ENCODE peak calls at places on chromosomes 3 and 15, in seven cellular contexts. One of them, this sample, is unnamed.

GRCh38 chr3:149806171-149806778 is 6.7 kb upstream of the RNF13 start:
- DNase-seq in neural progenitor cell: no peak
- DNase-seq in body of pancreas: no peak
- DNase-seq in HL-60: no peak
- DNase-seq in AG04449: no peak
- DNase-seq in fibroblast of mammary gland: no peak
- DNase-seq in kidney epithelial cell: no peak
- DNase-seq in this sample: no peak

GRCh38 chr3:151909720-151910405 is 36.4 kb downstream of the SUCNR1 start:
- DNase-seq in neural progenitor cell: no peak
- DNase-seq in body of pancreas: no peak
- DNase-seq in HL-60: no peak
- DNase-seq in AG04449: no peak
- DNase-seq in fibroblast of mammary gland: no peak
- DNase-seq in kidney epithelial cell: no peak
- DNase-seq in this sample: no peak

GRCh38 chr15:77032647-77033416 is 37.9 kb downstream of the PSTPIP1 start:
- DNase-seq in neural progenitor cell: no peak
- DNase-seq in body of pancreas: no peak
- DNase-seq in HL-60: no peak
- DNase-seq in AG04449: no peak
- DNase-seq in fibroblast of mammary gland: no peak
- DNase-seq in kidney epithelial cell: no peak
- DNase-seq in this sample: no peak

GRCh38 chr3:45223889-45224730 is 2.0 kb downstream of the TMEM158 start:
- DNase-seq in neural progenitor cell: no peak
- DNase-seq in body of pancreas: no peak
- DNase-seq in HL-60: no peak
- DNase-seq in AG04449: no peak
- DNase-seq in fibroblast of mammary gland: peak
- DNase-seq in kidney epithelial cell: no peak
- DNase-seq in this sample: no peak

GRCh38 chr3:129123314-129124060 is 1.9 kb upstream of the RAB43 start:
- DNase-seq in neural progenitor cell: no peak
- DNase-seq in body of pancreas: peak
- DNase-seq in HL-60: peak
- DNase-seq in AG04449: peak
- DNase-seq in fibroblast of mammary gland: peak
- DNase-seq in kidney epithelial cell: no peak
- DNase-seq in this sample: peak

GRCh38 chr3:132380979-132381944 is 36.0 kb upstream of the DNAJC13 start:
- DNase-seq in neural progenitor cell: peak
- DNase-seq in body of pancreas: no peak
- DNase-seq in HL-60: no peak
- DNase-seq in AG04449: no peak
- DNase-seq in fibroblast of mammary gland: peak
- DNase-seq in kidney epithelial cell: no peak
- DNase-seq in this sample: peak

GRCh38 chr3:77348244-77348855 is 308.5 kb downstream of the ROBO2 start:
- DNase-seq in neural progenitor cell: peak
- DNase-seq in body of pancreas: no peak
- DNase-seq in HL-60: peak
- DNase-seq in AG04449: no peak
- DNase-seq in fibroblast of mammary gland: peak
- DNase-seq in kidney epithelial cell: no peak
- DNase-seq in this sample: peak

GRCh38 chr3:42755681-42756578 is 17.1 kb downstream of the CCDC13 start:
- DNase-seq in neural progenitor cell: peak
- DNase-seq in body of pancreas: no peak
- DNase-seq in HL-60: peak
- DNase-seq in AG04449: no peak
- DNase-seq in fibroblast of mammary gland: peak
- DNase-seq in kidney epithelial cell: no peak
- DNase-seq in this sample: peak

GRCh38 chr3:197549261-197549885 is 6.4 kb downstream of the BDH1 start:
- DNase-seq in neural progenitor cell: no peak
- DNase-seq in body of pancreas: no peak
- DNase-seq in HL-60: no peak
- DNase-seq in AG04449: no peak
- DNase-seq in fibroblast of mammary gland: no peak
- DNase-seq in kidney epithelial cell: no peak
- DNase-seq in this sample: no peak

GRCh38 chr3:154783053-154784037 is 296.8 kb upstream of the MME start:
- DNase-seq in neural progenitor cell: no peak
- DNase-seq in body of pancreas: no peak
- DNase-seq in HL-60: peak
- DNase-seq in AG04449: no peak
- DNase-seq in fibroblast of mammary gland: no peak
- DNase-seq in kidney epithelial cell: no peak
- DNase-seq in this sample: no peak

GRCh38 chr15:82533801-82534200 is 6.5 kb downstream of the RPS17 start:
- DNase-seq in neural progenitor cell: no peak
- DNase-seq in body of pancreas: no peak
- DNase-seq in HL-60: no peak
- DNase-seq in AG04449: no peak
- DNase-seq in fibroblast of mammary gland: no peak
- DNase-seq in kidney epithelial cell: no peak
- DNase-seq in this sample: no peak

GRCh38 chr15:87609909-87610308 is 646.6 kb downstream of the NTRK3 start:
- DNase-seq in neural progenitor cell: no peak
- DNase-seq in body of pancreas: no peak
- DNase-seq in HL-60: no peak
- DNase-seq in AG04449: no peak
- DNase-seq in fibroblast of mammary gland: no peak
- DNase-seq in kidney epithelial cell: no peak
- DNase-seq in this sample: no peak

GRCh38 chr3:10505791-10506585 is 602 bp upstream of the ATP2B2 start:
- DNase-seq in neural progenitor cell: no peak
- DNase-seq in body of pancreas: no peak
- DNase-seq in HL-60: no peak
- DNase-seq in AG04449: no peak
- DNase-seq in fibroblast of mammary gland: no peak
- DNase-seq in kidney epithelial cell: no peak
- DNase-seq in this sample: no peak

GRCh38 chr15:73515520-73515919 is 72.6 kb downstream of the REC114 start:
- DNase-seq in neural progenitor cell: no peak
- DNase-seq in body of pancreas: no peak
- DNase-seq in HL-60: no peak
- DNase-seq in AG04449: no peak
- DNase-seq in fibroblast of mammary gland: no peak
- DNase-seq in kidney epithelial cell: no peak
- DNase-seq in this sample: no peak

GRCh38 chr15:84605225-84605882 is 4.5 kb downstream of the ZSCAN2 start:
- DNase-seq in neural progenitor cell: no peak
- DNase-seq in body of pancreas: no peak
- DNase-seq in HL-60: no peak
- DNase-seq in AG04449: no peak
- DNase-seq in fibroblast of mammary gland: peak
- DNase-seq in kidney epithelial cell: no peak
- DNase-seq in this sample: no peak

GRCh38 chr3:84904819-84905555 is 53.8 kb upstream of the CADM2 start:
- DNase-seq in neural progenitor cell: peak
- DNase-seq in body of pancreas: no peak
- DNase-seq in HL-60: no peak
- DNase-seq in AG04449: no peak
- DNase-seq in fibroblast of mammary gland: no peak
- DNase-seq in kidney epithelial cell: no peak
- DNase-seq in this sample: no peak

GRCh38 chr3:33884204-33884561 is 85.8 kb downstream of the PDCD6IP start:
- DNase-seq in neural progenitor cell: peak
- DNase-seq in body of pancreas: no peak
- DNase-seq in HL-60: no peak
- DNase-seq in AG04449: no peak
- DNase-seq in fibroblast of mammary gland: peak
- DNase-seq in kidney epithelial cell: peak
- DNase-seq in this sample: peak

GRCh38 chr3:39180183-39180545 is 12.2 kb downstream of the XIRP1 start:
- DNase-seq in neural progenitor cell: no peak
- DNase-seq in body of pancreas: no peak
- DNase-seq in HL-60: no peak
- DNase-seq in AG04449: no peak
- DNase-seq in fibroblast of mammary gland: no peak
- DNase-seq in kidney epithelial cell: no peak
- DNase-seq in this sample: no peak

GRCh38 chr3:57000012-57000411 is 60.5 kb upstream of the SPATA12 start:
- DNase-seq in neural progenitor cell: no peak
- DNase-seq in body of pancreas: no peak
- DNase-seq in HL-60: no peak
- DNase-seq in AG04449: no peak
- DNase-seq in fibroblast of mammary gland: no peak
- DNase-seq in kidney epithelial cell: no peak
- DNase-seq in this sample: no peak

GRCh38 chr3:9400626-9401025 is 3.2 kb downstream of the SETD5 start:
- DNase-seq in neural progenitor cell: peak
- DNase-seq in body of pancreas: no peak
- DNase-seq in HL-60: no peak
- DNase-seq in AG04449: no peak
- DNase-seq in fibroblast of mammary gland: no peak
- DNase-seq in kidney epithelial cell: no peak
- DNase-seq in this sample: no peak

GRCh38 chr3:9402410-9403228 is 5.2 kb downstream of the SETD5 start:
- DNase-seq in neural progenitor cell: peak
- DNase-seq in body of pancreas: peak
- DNase-seq in HL-60: no peak
- DNase-seq in AG04449: no peak
- DNase-seq in fibroblast of mammary gland: peak
- DNase-seq in kidney epithelial cell: no peak
- DNase-seq in this sample: peak

GRCh38 chr3:9403463-9403862 is 6.0 kb downstream of the SETD5 start:
- DNase-seq in neural progenitor cell: no peak
- DNase-seq in body of pancreas: no peak
- DNase-seq in HL-60: no peak
- DNase-seq in AG04449: no peak
- DNase-seq in fibroblast of mammary gland: no peak
- DNase-seq in kidney epithelial cell: no peak
- DNase-seq in this sample: no peak

GRCh38 chr3:9399746-9400145 is 2.3 kb downstream of the SETD5 start:
- DNase-seq in neural progenitor cell: peak
- DNase-seq in body of pancreas: peak
- DNase-seq in HL-60: peak
- DNase-seq in AG04449: peak
- DNase-seq in fibroblast of mammary gland: peak
- DNase-seq in kidney epithelial cell: peak
- DNase-seq in this sample: peak

DNA sequence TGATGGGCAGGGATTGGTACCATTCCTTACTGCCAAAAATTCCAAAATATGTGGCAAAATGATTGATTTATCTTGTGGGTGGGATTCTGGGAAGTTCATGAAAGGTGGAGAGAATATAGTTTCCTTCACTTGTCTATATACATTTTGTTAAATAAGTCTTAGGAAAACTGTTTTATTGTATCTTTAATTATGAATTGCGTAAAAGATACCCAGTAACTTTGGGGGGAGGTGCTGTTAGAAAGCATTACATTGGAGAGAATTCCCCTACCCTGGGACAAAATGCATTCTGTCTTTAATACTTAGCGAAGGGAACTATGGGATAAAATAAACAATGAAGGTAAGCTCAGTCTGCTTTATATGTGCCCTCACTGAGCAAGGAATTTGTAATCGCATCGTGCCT is 4.6 kb downstream of the SETD5 start:
- DNase-seq in neural progenitor cell: peak
- DNase-seq in body of pancreas: no peak
- DNase-seq in HL-60: no peak
- DNase-seq in AG04449: no peak
- DNase-seq in fibroblast of mammary gland: no peak
- DNase-seq in kidney epithelial cell: no peak
- DNase-seq in this sample: no peak
- H3K4me3 ChIP-seq in neural progenitor cell: peak
- H3K4me3 ChIP-seq in body of pancreas: no peak
- H3K4me3 ChIP-seq in HL-60: no peak
- H3K4me3 ChIP-seq in AG04449: no peak
- H3K4me3 ChIP-seq in fibroblast of mammary gland: no peak
- H3K4me3 ChIP-seq in kidney epithelial cell: peak
- H3K4me3 ChIP-seq in this sample: peak

GRCh38 chr15:42802168-42802567 is 65.2 kb upstream of the CDAN1 start:
- DNase-seq in neural progenitor cell: no peak
- DNase-seq in body of pancreas: no peak
- DNase-seq in HL-60: no peak
- DNase-seq in AG04449: no peak
- DNase-seq in fibroblast of mammary gland: no peak
- DNase-seq in kidney epithelial cell: no peak
- DNase-seq in this sample: no peak

GRCh38 chr15:42800731-42801474 is 64.0 kb upstream of the CDAN1 start:
- DNase-seq in neural progenitor cell: peak
- DNase-seq in body of pancreas: no peak
- DNase-seq in HL-60: no peak
- DNase-seq in AG04449: no peak
- DNase-seq in fibroblast of mammary gland: no peak
- DNase-seq in kidney epithelial cell: no peak
- DNase-seq in this sample: no peak

GRCh38 chr15:42798802-42799201 is 61.9 kb upstream of the CDAN1 start:
- DNase-seq in neural progenitor cell: no peak
- DNase-seq in body of pancreas: no peak
- DNase-seq in HL-60: no peak
- DNase-seq in AG04449: no peak
- DNase-seq in fibroblast of mammary gland: no peak
- DNase-seq in kidney epithelial cell: no peak
- DNase-seq in this sample: no peak

GRCh38 chr15:42796955-42797779 is 60.2 kb upstream of the CDAN1 start:
- DNase-seq in neural progenitor cell: peak
- DNase-seq in body of pancreas: no peak
- DNase-seq in HL-60: no peak
- DNase-seq in AG04449: no peak
- DNase-seq in fibroblast of mammary gland: peak
- DNase-seq in kidney epithelial cell: no peak
- DNase-seq in this sample: peak
- TF ChIP-seq CTCF in neural progenitor cell: no peak
- TF ChIP-seq CTCF in body of pancreas: no peak
- TF ChIP-seq CTCF in HL-60: no peak
- TF ChIP-seq CTCF in AG04449: no peak
- TF ChIP-seq CTCF in fibroblast of mammary gland: no peak
- TF ChIP-seq CTCF in kidney epithelial cell: no peak
- TF ChIP-seq CTCF in this sample: no peak

GRCh38 chr3:158600787-158601186 is 29.8 kb downstream of the MLF1 start:
- DNase-seq in neural progenitor cell: no peak
- DNase-seq in body of pancreas: no peak
- DNase-seq in HL-60: no peak
- DNase-seq in AG04449: no peak
- DNase-seq in fibroblast of mammary gland: no peak
- DNase-seq in kidney epithelial cell: no peak
- DNase-seq in this sample: no peak

GRCh38 chr3:158602227-158602626 is 31.2 kb downstream of the MLF1 start:
- DNase-seq in neural progenitor cell: no peak
- DNase-seq in body of pancreas: no peak
- DNase-seq in HL-60: no peak
- DNase-seq in AG04449: no peak
- DNase-seq in fibroblast of mammary gland: no peak
- DNase-seq in kidney epithelial cell: no peak
- DNase-seq in this sample: no peak
- H3K4me3 ChIP-seq in neural progenitor cell: no peak
- H3K4me3 ChIP-seq in body of pancreas: no peak
- H3K4me3 ChIP-seq in HL-60: no peak
- H3K4me3 ChIP-seq in AG04449: no peak
- H3K4me3 ChIP-seq in fibroblast of mammary gland: no peak
- H3K4me3 ChIP-seq in kidney epithelial cell: no peak
- H3K4me3 ChIP-seq in this sample: no peak

DNA sequence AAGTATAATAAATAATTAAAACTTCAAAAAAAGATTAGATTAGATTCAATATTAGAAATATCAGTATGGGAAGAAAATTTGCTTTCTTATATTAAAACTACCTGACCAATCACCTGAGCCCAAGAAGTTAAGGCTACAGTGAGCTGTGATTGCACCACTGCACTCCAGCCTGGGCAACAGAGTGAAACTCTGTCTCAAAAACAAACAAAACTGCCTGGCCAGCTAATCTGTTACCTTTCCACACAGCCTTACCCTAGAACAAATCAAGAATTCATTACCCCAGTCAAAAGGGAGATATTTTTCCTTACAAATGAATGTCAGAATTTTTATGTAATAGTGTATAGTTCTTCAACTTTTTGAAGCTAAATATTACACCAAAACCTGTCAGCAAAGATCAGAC is 117.0 kb upstream of the MANF start:
- DNase-seq in neural progenitor cell: no peak
- DNase-seq in body of pancreas: no peak
- DNase-seq in HL-60: no peak
- DNase-seq in AG04449: no peak
- DNase-seq in fibroblast of mammary gland: no peak
- DNase-seq in kidney epithelial cell: no peak
- DNase-seq in this sample: no peak
- TF ChIP-seq CTCF in neural progenitor cell: no peak
- TF ChIP-seq CTCF in body of pancreas: no peak
- TF ChIP-seq CTCF in HL-60: no peak
- TF ChIP-seq CTCF in AG04449: no peak
- TF ChIP-seq CTCF in fibroblast of mammary gland: no peak
- TF ChIP-seq CTCF in kidney epithelial cell: no peak
- TF ChIP-seq CTCF in this sample: no peak

This sample was measured in foreskin fibroblast.